ENCODE peak calls at places on chromosomes 1 and 21, in four cellular contexts. One of them, this sample, is unnamed.

GRCh38 chr1:145961425-145962156 is 2.8 kb downstream of the ANKRD34A start:
- DNase-seq in mammary epithelial cell: no peak
- DNase-seq in IMR-90: no peak
- DNase-seq in neuronal stem cell: no peak
- DNase-seq in this sample: peak

GRCh38 chr1:21659099-21659923 is 9.8 kb downstream of the RAP1GAP start:
- DNase-seq in neuronal stem cell: peak
- DNase-seq in IMR-90: peak
- DNase-seq in mammary epithelial cell: peak
- DNase-seq in this sample: peak

GRCh38 chr1:151790940-151791651 is 796 bp upstream of the TDRKH start:
- DNase-seq in neuronal stem cell: no peak
- DNase-seq in IMR-90: no peak
- DNase-seq in mammary epithelial cell: peak
- DNase-seq in this sample: no peak

GRCh38 chr21:41045534-41046268 is 122.3 kb upstream of the BACE2 start:
- DNase-seq in neuronal stem cell: peak
- DNase-seq in IMR-90: no peak
- DNase-seq in mammary epithelial cell: no peak
- DNase-seq in this sample: no peak

GRCh38 chr21:30434033-30434631 is 4.1 kb downstream of the KRTAP13-4 start:
- DNase-seq in IMR-90: no peak
- DNase-seq in neuronal stem cell: peak
- DNase-seq in mammary epithelial cell: peak
- DNase-seq in this sample: peak

GRCh38 chr1:201719812-201720521 is 109.0 kb upstream of the IPO9 start:
- DNase-seq in neuronal stem cell: no peak
- DNase-seq in IMR-90: peak
- DNase-seq in mammary epithelial cell: peak
- DNase-seq in this sample: no peak

GRCh38 chr1:47919113-47919833 is 77.9 kb downstream of the TRABD2B start:
- DNase-seq in IMR-90: no peak
- DNase-seq in mammary epithelial cell: no peak
- DNase-seq in neuronal stem cell: no peak
- DNase-seq in this sample: no peak

GRCh38 chr1:219040291-219040690 is 133.4 kb upstream of the LYPLAL1 start:
- DNase-seq in neuronal stem cell: peak
- DNase-seq in mammary epithelial cell: no peak
- DNase-seq in IMR-90: no peak
- DNase-seq in this sample: no peak

GRCh38 chr1:85992756-85993155 is 163.8 kb downstream of the COL24A1 start:
- DNase-seq in neuronal stem cell: no peak
- DNase-seq in IMR-90: peak
- DNase-seq in mammary epithelial cell: no peak
- DNase-seq in this sample: no peak

GRCh38 chr1:240320645-240321044 is 229.0 kb downstream of the FMN2 start:
- DNase-seq in neuronal stem cell: no peak
- DNase-seq in IMR-90: peak
- DNase-seq in mammary epithelial cell: no peak
- DNase-seq in this sample: no peak

GRCh38 chr1:245051349-245052221 is 103.2 kb upstream of the KIF26B start:
- DNase-seq in mammary epithelial cell: no peak
- DNase-seq in neuronal stem cell: no peak
- DNase-seq in IMR-90: peak
- DNase-seq in this sample: no peak

GRCh38 chr1:207499573-207499972 is 3.6 kb downstream of the CR1 start:
- DNase-seq in neuronal stem cell: peak
- DNase-seq in mammary epithelial cell: peak
- DNase-seq in IMR-90: peak
- DNase-seq in this sample: peak

GRCh38 chr1:7490576-7490975 is 280.5 kb upstream of the VAMP3 start:
- DNase-seq in mammary epithelial cell: no peak
- DNase-seq in IMR-90: no peak
- DNase-seq in neuronal stem cell: no peak
- DNase-seq in this sample: no peak

GRCh38 chr1:62084304-62084905 is 110.2 kb upstream of the L1TD1 start:
- DNase-seq in IMR-90: no peak
- DNase-seq in neuronal stem cell: no peak
- DNase-seq in mammary epithelial cell: no peak
- DNase-seq in this sample: no peak

GRCh38 chr1:198848206-198848605 is 209.4 kb downstream of the PTPRC start:
- DNase-seq in neuronal stem cell: no peak
- DNase-seq in mammary epithelial cell: no peak
- DNase-seq in IMR-90: peak
- DNase-seq in this sample: no peak

GRCh38 chr21:36125513-36126121 is 9.3 kb upstream of the CBR3 start:
- DNase-seq in neuronal stem cell: no peak
- DNase-seq in mammary epithelial cell: peak
- DNase-seq in IMR-90: peak
- DNase-seq in this sample: peak

GRCh38 chr1:44693900-44694299 is 19.4 kb downstream of the ARMH1 start:
- DNase-seq in IMR-90: no peak
- DNase-seq in mammary epithelial cell: no peak
- DNase-seq in neuronal stem cell: no peak
- DNase-seq in this sample: no peak

GRCh38 chr21:33449650-33450049 is 30.1 kb downstream of the TMEM50B start:
- DNase-seq in neuronal stem cell: no peak
- DNase-seq in IMR-90: no peak
- DNase-seq in mammary epithelial cell: no peak
- DNase-seq in this sample: no peak

GRCh38 chr1:93694039-93694438 is 12.4 kb upstream of the BCAR3 start:
- DNase-seq in IMR-90: no peak
- DNase-seq in mammary epithelial cell: peak
- DNase-seq in neuronal stem cell: no peak
- DNase-seq in this sample: no peak

GRCh38 chr1:223844521-223844961 is 1.2 kb downstream of the TP53BP2 start:
- DNase-seq in neuronal stem cell: no peak
- DNase-seq in IMR-90: no peak
- DNase-seq in mammary epithelial cell: no peak
- DNase-seq in this sample: peak

GRCh38 chr1:13803546-13804239 is 103.7 kb downstream of the PRDM2 start:
- DNase-seq in neuronal stem cell: no peak
- DNase-seq in mammary epithelial cell: no peak
- DNase-seq in IMR-90: no peak
- DNase-seq in this sample: no peak

GRCh38 chr1:98383341-98383740 is 278.2 kb upstream of the SNX7 start:
- DNase-seq in mammary epithelial cell: peak
- DNase-seq in IMR-90: no peak
- DNase-seq in neuronal stem cell: no peak
- DNase-seq in this sample: no peak

GRCh38 chr1:165827199-165828102 is at the start of gene UCK2:
- DNase-seq in neuronal stem cell: peak
- DNase-seq in IMR-90: peak
- DNase-seq in mammary epithelial cell: peak
- DNase-seq in this sample: peak

GRCh38 chr1:162973381-162973795 is 95.8 kb upstream of the RGS4 start:
- DNase-seq in mammary epithelial cell: peak
- DNase-seq in IMR-90: peak
- DNase-seq in neuronal stem cell: no peak
- DNase-seq in this sample: no peak

GRCh38 chr1:82775402-82776000 is 974.8 kb downstream of the ADGRL2 start:
- DNase-seq in mammary epithelial cell: peak
- DNase-seq in neuronal stem cell: no peak
- DNase-seq in IMR-90: no peak
- DNase-seq in this sample: peak

GRCh38 chr1:31483012-31483946 is 70.3 kb downstream of the SERINC2 start:
- DNase-seq in neuronal stem cell: no peak
- DNase-seq in mammary epithelial cell: peak
- DNase-seq in IMR-90: peak
- DNase-seq in this sample: no peak

GRCh38 chr1:204287466-204287881 is 72.3 kb downstream of the PLEKHA6 start:
- DNase-seq in neuronal stem cell: no peak
- DNase-seq in mammary epithelial cell: peak
- DNase-seq in IMR-90: no peak
- DNase-seq in this sample: no peak

DNA sequence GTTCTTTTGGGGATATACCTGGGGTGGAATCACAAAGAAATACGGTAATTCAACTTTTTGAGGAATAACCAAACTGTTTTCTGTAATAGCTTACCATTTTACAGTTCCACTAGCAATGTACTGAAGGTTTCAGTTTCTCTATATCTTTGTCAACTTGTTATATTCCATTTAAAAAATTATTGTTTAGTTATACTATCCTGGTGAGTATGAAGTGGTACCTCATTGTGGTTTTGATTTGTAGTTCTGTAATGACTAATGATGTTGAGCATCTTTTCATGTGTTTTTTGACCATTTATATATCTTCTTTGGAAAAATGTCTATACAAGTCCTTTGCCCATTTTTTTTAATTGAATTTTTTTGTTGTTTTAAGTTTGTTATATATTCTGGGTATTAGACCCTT is 39.4 kb downstream of the MAST2 start:
- DNase-seq in IMR-90: peak
- DNase-seq in neuronal stem cell: no peak
- DNase-seq in mammary epithelial cell: no peak
- DNase-seq in this sample: no peak
- H3K4me2 ChIP-seq in IMR-90: no peak
- H3K4me2 ChIP-seq in neuronal stem cell: no peak
- H3K4me2 ChIP-seq in mammary epithelial cell: no peak
- H3K4me2 ChIP-seq in this sample: no peak

DNA sequence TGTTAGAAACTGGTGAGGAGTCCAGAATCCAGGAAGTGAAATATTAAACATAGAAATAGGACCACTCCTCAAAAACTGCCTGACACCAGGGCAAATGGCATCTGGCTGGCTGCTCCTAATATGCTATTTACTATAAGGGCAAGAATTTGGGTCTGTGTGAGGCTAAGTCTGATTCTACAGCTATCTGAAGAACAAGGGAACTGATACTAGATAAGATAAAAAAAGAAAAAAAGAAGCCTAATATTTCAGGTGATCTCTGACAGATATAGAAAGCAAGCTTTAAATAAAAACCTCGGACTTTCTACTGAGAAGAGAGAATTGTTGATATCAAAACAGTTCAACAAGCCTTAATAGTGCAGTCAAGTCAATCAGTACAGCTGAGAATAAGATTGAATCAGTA is 42.1 kb upstream of the VAV3 start:
- DNase-seq in mammary epithelial cell: no peak
- DNase-seq in IMR-90: no peak
- DNase-seq in neuronal stem cell: no peak
- DNase-seq in this sample: no peak
- H3K4me2 ChIP-seq in mammary epithelial cell: no peak
- H3K4me2 ChIP-seq in IMR-90: no peak
- H3K4me2 ChIP-seq in neuronal stem cell: no peak
- H3K4me2 ChIP-seq in this sample: no peak

GRCh38 chr1:167876597-167877175 is 37.2 kb downstream of the ADCY10 start:
- DNase-seq in mammary epithelial cell: no peak
- DNase-seq in neuronal stem cell: no peak
- DNase-seq in IMR-90: no peak
- DNase-seq in this sample: no peak

DNA sequence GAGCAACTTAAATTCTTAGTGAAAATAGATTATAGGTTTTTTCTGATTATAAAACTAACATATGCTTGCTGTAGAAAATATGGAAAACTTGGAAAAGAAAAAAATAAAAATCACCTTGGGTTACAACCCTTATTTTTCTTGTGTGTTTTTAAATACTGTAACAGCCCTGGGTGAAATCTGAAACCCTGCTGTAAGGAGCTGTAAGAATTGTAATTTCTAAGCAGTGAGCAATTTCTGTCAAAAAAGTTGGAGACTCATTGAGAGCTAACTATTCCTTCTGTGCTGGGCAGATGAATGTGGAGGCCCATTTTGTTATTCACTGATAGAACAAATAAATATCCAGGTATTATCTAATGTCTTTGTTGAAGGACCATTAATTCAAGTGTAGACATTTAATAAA is 42.6 kb downstream of the ADCY10 start:
- DNase-seq in neuronal stem cell: no peak
- DNase-seq in IMR-90: peak
- DNase-seq in mammary epithelial cell: no peak
- DNase-seq in this sample: no peak
- H3K4me2 ChIP-seq in neuronal stem cell: no peak
- H3K4me2 ChIP-seq in IMR-90: no peak
- H3K4me2 ChIP-seq in mammary epithelial cell: no peak
- H3K4me2 ChIP-seq in this sample: no peak

GRCh38 chr1:23168462-23169218 is at the start of gene LUZP1:
- DNase-seq in neuronal stem cell: peak
- DNase-seq in mammary epithelial cell: peak
- DNase-seq in IMR-90: peak
- DNase-seq in this sample: peak
- H3K4me2 ChIP-seq in neuronal stem cell: peak
- H3K4me2 ChIP-seq in mammary epithelial cell: peak
- H3K4me2 ChIP-seq in IMR-90: peak
- H3K4me2 ChIP-seq in this sample: peak

GRCh38 chr1:228781801-228782661 is 46.8 kb downstream of the RHOU start:
- DNase-seq in neuronal stem cell: no peak
- DNase-seq in mammary epithelial cell: no peak
- DNase-seq in IMR-90: no peak
- DNase-seq in this sample: no peak

GRCh38 chr1:228785366-228786085 is 50.2 kb downstream of the RHOU start:
- DNase-seq in IMR-90: no peak
- DNase-seq in mammary epithelial cell: no peak
- DNase-seq in neuronal stem cell: no peak
- DNase-seq in this sample: no peak

GRCh38 chr1:228783415-228784045 is 48.3 kb downstream of the RHOU start:
- DNase-seq in neuronal stem cell: no peak
- DNase-seq in mammary epithelial cell: no peak
- DNase-seq in IMR-90: no peak
- DNase-seq in this sample: no peak

GRCh38 chr1:228782662-228783414 is 47.6 kb downstream of the RHOU start:
- DNase-seq in neuronal stem cell: no peak
- DNase-seq in IMR-90: peak
- DNase-seq in mammary epithelial cell: peak
- DNase-seq in this sample: no peak

GRCh38 chr1:228784191-228784590 is 48.9 kb downstream of the RHOU start:
- DNase-seq in neuronal stem cell: no peak
- DNase-seq in mammary epithelial cell: no peak
- DNase-seq in IMR-90: no peak
- DNase-seq in this sample: no peak
- H3K4me2 ChIP-seq in neuronal stem cell: no peak
- H3K4me2 ChIP-seq in mammary epithelial cell: no peak
- H3K4me2 ChIP-seq in IMR-90: no peak
- H3K4me2 ChIP-seq in this sample: no peak

DNA sequence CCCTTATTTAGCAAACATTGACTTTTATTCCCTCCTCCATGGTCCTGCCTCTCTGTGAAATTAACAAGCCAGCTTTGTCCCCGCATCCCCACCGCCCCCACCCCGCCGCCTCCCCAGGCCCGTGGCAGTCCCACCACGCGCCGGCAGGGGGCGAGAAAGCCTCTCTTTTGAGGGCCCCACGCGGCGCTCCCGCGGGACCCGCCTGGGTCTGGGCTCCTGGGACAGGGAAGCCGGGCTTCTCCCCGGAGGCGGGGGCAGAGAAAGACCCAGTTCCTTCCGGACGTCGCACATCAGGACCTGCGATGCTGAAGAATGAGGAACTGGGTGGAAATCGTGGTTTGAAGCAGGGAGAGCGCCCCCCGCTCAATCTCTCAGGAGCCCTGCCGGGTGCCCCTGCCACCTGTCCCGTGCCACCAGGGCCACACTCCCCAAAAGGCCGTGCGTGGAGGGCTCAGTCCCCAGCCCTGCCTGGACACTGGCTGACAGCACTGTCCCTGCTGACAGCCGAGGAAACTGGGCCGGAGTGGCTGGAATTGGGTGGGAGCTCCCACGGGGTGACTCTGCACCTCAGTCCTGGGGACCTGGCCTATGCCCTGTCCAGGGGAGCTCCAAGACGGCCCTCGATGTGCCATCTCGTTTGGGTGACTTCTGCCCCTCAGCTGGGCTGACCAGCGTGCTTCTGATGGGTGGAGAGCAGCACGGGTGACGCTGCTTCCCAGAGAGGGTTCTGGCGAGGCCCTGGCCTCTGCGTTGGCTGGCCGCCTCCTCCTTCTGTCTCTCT is 8.6 kb upstream of the ACTRT2 start:
- DNase-seq in IMR-90: no peak
- DNase-seq in mammary epithelial cell: no peak
- DNase-seq in neuronal stem cell: peak
- DNase-seq in this sample: peak
- H3K4me2 ChIP-seq in IMR-90: no peak
- H3K4me2 ChIP-seq in mammary epithelial cell: no peak
- H3K4me2 ChIP-seq in neuronal stem cell: no peak
- H3K4me2 ChIP-seq in this sample: no peak

This sample was measured in DND-41.